ENCODE peak calls at places on chromosomes 7 and 10, in five cellular contexts. E is heart left ventricle, D is Karpas-422, F is HepG2, W is lower lobe of right lung. L is an unnamed sample. For H3K9me3, the result is how much of the 10 kb centered on the place peaks cover.

GRCh38 chr10:16509996-16510395 is 11.7 kb downstream of the C1QL3 start:
- DNase-seq in W (no peak), D (no peak), E (no peak), F (peak), L (no peak)

GRCh38 chr7:81209059-81209458 is 290.2 kb upstream of the SEMA3C start:
- DNase-seq in W (no peak), E (no peak), F (no peak), D (no peak), L (no peak)

GRCh38 chr7:14377646-14378266 is 388.3 kb upstream of the ETV1 start:
- DNase-seq in D (no peak), W (no peak), F (no peak), E (no peak), L (no peak)

GRCh38 chr7:39741942-39742623 is 118.7 kb downstream of the RALA start:
- DNase-seq in D (peak), F (no peak), E (peak), W (peak), L (no peak)

GRCh38 chr10:30854656-30855055 is 177.0 kb downstream of the ZNF438 start:
- DNase-seq in E (no peak), D (no peak), W (no peak), F (no peak), L (no peak)

GRCh38 chr7:130141161-130141857 is 63.9 kb downstream of the TMEM209 start:
- DNase-seq in W (peak), F (no peak), D (no peak), E (peak), L (peak)

GRCh38 chr10:33483124-33483794 is 148.8 kb upstream of the NRP1 start:
- DNase-seq in E (no peak), W (no peak), F (no peak), D (no peak), L (no peak)

GRCh38 chr10:72784551-72785421 is 92.8 kb downstream of the MCU start:
- DNase-seq in W (peak), F (no peak), D (no peak), E (no peak), L (no peak)

GRCh38 chr10:123241391-123242141 is 87.4 kb downstream of the BUB3 start:
- DNase-seq in F (peak), E (no peak), D (no peak), W (no peak), L (peak)

GRCh38 chr7:35593896-35594295 is 101.0 kb downstream of the HERPUD2 start:
- DNase-seq in E (no peak), D (peak), W (no peak), F (peak), L (no peak)

GRCh38 chr10:78514459-78514858 is 480.8 kb downstream of the RPS24 start:
- DNase-seq in D (no peak), F (no peak), E (no peak), W (no peak), L (no peak)

GRCh38 chr10:32139223-32140073 is 83.2 kb upstream of the KIF5B start:
- DNase-seq in W (peak), F (peak), E (peak), D (no peak), L (no peak)

GRCh38 chr7:45659496-45660139 is 85.5 kb downstream of the ADCY1 start:
- DNase-seq in W (no peak), F (no peak), D (no peak), E (no peak), L (no peak)

GRCh38 chr7:72805526-72806494 is 22.2 kb downstream of the TYW1B start:
- DNase-seq in W (no peak), E (no peak), F (peak), D (no peak), L (no peak)

GRCh38 chr7:135486258-135486657 is 23.6 kb downstream of the CNOT4 start:
- DNase-seq in D (no peak), F (no peak), W (no peak), E (no peak), L (no peak)

GRCh38 chr10:85861513-85862197 is 504.9 kb downstream of the GRID1 start:
- DNase-seq in E (no peak), F (no peak), D (no peak), W (no peak), L (no peak)

GRCh38 chr10:85857791-85858190 is 508.8 kb downstream of the GRID1 start:
- DNase-seq in W (no peak), E (no peak), F (no peak), D (peak), L (no peak)

GRCh38 chr10:85858776-85859515 is 507.6 kb downstream of the GRID1 start:
- DNase-seq in W (no peak), F (no peak), D (no peak), E (no peak), L (no peak)

GRCh38 chr10:85857305-85857704 is 509.3 kb downstream of the GRID1 start:
- DNase-seq in F (no peak), E (no peak), D (no peak), W (no peak), L (no peak)

DNA sequence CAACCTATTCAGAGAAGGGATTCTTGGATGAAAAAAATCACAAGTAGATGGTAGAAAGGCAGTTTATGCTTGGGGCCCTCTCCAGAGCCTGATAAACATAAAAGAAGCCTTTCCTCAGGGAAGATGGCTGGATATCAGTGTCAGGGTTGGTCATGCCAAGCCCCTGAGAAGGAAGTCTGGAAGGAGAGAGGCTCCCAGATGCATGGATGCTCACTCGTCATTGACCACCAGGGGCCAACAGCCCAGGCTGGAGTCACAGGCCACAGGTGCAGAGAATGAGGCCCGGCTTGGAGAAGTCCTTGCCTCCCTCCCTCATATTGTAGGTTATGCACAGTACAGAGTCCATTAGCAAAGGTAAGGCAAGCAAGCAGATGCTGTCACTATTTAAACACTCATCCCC is 506.7 kb downstream of the GRID1 start:
- DNase-seq in E (no peak), D (no peak), W (no peak), F (no peak), L (no peak)
- H3K9me3 ChIP-seq in E (under half), D (under half), W (under half), F (under half), L (under half)

GRCh38 chr10:66378117-66378876 is 547.5 kb upstream of the LRRTM3 start:
- DNase-seq in D (no peak), W (no peak), E (no peak), F (no peak), L (no peak)
- H3K27ac ChIP-seq in D (no peak), W (no peak), E (no peak), F (no peak), L (no peak)

DNA sequence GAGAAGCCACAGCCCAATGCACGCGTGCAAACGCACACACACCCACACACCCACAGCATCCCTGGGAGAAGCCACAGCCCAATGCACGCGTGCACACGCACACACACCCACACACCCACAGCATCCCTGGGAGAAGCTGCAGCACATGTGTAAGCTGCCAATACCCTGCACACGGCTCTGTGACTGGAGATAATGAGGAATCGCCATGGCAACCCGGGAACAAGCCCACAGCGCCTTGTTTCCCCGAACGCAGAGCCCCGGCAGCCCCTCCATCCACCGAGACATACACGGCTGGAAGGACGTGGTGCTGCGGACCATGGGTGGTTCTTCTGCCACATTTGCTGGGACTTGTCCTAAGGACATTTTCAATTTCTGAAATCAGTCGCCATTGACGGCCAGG is 221.3 kb downstream of the PTPRN2 start:
- DNase-seq in F (no peak), W (no peak), E (no peak), D (no peak), L (no peak)
- H3K9me3 ChIP-seq in F (under half), W (under half), E (under half), D (under half), L (under half)

DNA sequence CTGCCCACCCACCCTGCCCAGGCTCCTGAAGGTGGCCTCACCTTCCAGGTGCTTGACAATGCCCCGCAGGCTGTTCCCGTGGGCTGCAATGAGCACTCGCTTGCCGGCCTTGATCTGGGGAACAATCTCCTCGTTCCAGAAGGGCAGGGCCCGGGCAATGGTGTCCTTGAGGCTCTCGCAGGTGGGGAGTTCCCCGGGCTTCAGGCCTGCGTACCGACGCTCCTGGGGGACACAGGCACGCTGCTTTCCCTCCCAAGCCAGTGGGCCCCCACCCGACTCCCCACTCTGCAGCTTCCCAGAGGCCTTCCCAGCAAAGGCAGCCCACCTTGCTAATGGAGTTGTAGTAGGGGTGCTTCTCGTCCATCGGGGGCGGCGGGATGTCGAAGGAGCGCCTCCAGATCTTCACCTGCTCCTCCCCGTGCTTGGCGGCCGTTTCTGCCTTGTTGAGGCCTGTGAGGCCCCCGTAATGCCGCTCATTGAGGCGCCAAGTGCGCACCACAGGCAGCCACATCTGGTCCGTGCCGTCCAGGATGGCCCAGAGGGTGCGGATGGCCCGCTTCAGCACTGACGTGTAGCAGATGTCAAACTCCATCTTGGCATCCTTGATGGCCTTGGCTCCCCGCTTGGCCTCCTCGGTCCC is 456 bp downstream of the PGAM2 start:
- DNase-seq in W (peak), E (peak), F (no peak), D (peak), L (no peak)
- H3K27ac ChIP-seq in W (no peak), E (peak), F (no peak), D (peak), L (no peak)

DNA sequence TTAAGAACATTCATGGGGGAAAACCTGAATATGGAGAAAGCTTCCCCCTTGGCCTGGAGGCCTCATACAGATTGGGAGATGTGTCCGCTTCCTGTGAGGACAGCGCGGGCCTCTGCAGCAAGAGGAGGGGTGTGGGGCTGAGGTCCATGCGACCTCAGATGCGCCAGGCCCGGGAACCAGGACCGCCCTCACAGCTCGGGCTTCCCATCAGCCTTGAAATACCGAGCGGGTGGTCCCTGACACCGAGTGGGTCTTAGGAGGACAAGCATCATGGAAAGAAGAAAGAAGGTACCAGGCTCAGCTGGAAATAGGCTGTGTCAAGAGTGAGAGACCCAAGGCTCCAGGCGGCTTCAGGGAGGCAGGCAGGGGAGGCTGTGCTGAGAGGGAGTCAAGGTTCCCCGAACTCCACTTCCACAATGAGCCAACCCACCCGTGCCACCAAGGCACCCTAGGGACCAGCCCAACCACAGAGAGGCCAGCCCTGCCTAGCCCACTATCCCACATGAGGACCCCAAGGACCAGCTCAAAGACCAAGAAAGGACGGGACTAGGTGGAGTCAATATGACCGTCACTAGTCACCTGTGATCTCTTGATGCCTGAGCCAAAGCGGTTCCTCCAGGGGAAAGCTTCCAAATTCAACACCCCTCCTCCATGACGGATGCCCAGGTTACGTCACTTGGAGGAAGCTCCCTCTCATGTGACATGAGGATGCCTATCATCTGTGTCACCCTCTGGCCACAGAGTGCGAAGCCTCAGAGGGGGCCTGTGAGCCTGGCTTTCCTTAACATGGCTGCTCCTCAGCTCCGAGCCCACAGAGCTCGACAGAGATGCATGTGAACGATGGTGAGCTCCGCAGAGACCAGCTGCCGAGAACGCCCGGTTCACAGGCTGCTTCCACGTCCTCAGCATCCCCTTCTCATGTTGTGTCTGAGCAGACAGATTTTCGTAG is 103.7 kb downstream of the TCERG1L start:
- DNase-seq in F (no peak), E (no peak), W (no peak), D (no peak), L (no peak)
- H3K9me3 ChIP-seq in F (under half), E (under half), W (under half), D (under half), L (under half)

DNA sequence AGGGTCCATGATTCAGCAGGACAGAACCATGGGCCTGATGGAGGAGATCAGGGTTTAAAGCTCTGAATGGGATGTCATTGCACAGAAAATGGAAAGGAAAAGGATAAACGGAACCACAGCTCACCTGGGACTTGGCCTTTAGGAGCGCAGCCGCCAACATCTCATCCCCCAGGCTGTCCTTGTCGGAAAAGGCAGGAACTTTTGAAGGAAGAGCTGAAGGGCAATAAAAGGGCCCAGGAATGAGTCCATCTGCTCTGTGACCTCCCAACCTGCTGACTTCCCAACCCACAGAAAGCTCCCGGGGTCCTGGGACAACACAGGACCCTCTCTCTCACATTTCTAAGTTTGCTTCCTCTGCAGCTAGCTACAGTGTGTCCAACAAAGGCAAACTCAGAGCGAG is 6.1 kb downstream of the ZNF3 start:
- DNase-seq in D (no peak), W (no peak), F (no peak), E (no peak), L (no peak)
- H3K27ac ChIP-seq in D (no peak), W (no peak), F (no peak), E (no peak), L (no peak)

GRCh38 chr7:79157281-79157680 is 296.2 kb downstream of the MAGI2 start:
- DNase-seq in E (no peak), W (no peak), F (no peak), D (no peak), L (no peak)
- H3K9me3 ChIP-seq in E (under half), W (under half), F (under half), D (under half), L (under half)

GRCh38 chr10:74968621-74969019 is 142.2 kb downstream of the KAT6B start:
- DNase-seq in W (no peak), E (no peak), F (no peak), D (no peak), L (no peak)
- H3K27ac ChIP-seq in W (no peak), E (no peak), F (no peak), D (no peak), L (no peak)

GRCh38 chr7:57820477-57820876 is 370.5 kb downstream of the ZNF716 start:
- DNase-seq in D (no peak), W (no peak), E (no peak), F (no peak), L (no peak)
- H3K9me3 ChIP-seq in D (under half), W (under half), E (under half), F (half or more), L (under half)

L was measured in CD4-positive, CD25-positive, alpha-beta regulatory T cell.